ENCODE peak calls at places on chromosomes 2 and 18, in ten cellular contexts. T is activated naive CD8-positive, alpha-beta T cell treated with anti-CD3 and anti-CD28 coated beads for 36 hours; F is midbrain; J is Caki2; U is T-helper 1 cell; N is H9; E is colonic mucosa; K is skeletal muscle cell; L is neuronal stem cell; Z is NCI-H69. H is an unnamed sample.

GRCh38 chr2:152549428-152549827 is 167.8 kb downstream of the PRPF40A start:
- DNase-seq in J (peak; percentile 78), K (no peak), T (no peak), F (no peak), N (no peak), Z (peak; percentile 37), L (no peak), U (no peak), E (no peak), H (no peak)

GRCh38 chr2:97969466-97970067 is 26.2 kb downstream of the TMEM131 start:
- DNase-seq in E (no peak), K (no peak), J (no peak), F (no peak), U (no peak), L (no peak), T (no peak), N (no peak), Z (no peak), H (no peak)

GRCh38 chr2:160694631-160695030 is 201.0 kb upstream of the RBMS1 start:
- DNase-seq in K (no peak), F (no peak), U (no peak), N (no peak), L (no peak), T (peak; percentile 15), Z (no peak), E (no peak), J (no peak), H (no peak)

GRCh38 chr2:152511981-152512380 is 177.0 kb downstream of the FMNL2 start:
- DNase-seq in N (no peak), F (no peak), T (no peak), U (no peak), K (no peak), J (no peak), Z (no peak), E (no peak), L (no peak), H (no peak)

GRCh38 chr2:42567806-42568429 is 514 bp upstream of the MTA3 start:
- DNase-seq in E (peak; percentile 64), F (peak; percentile 38), T (peak; percentile 14), L (peak; percentile 50), J (peak; percentile 16), N (peak; percentile 83), Z (peak; percentile 62), U (no peak), K (no peak), H (peak; percentile 46)

GRCh38 chr2:196677404-196677803 is 37.9 kb downstream of the CCDC150 start:
- DNase-seq in U (no peak), F (no peak), N (no peak), K (peak; percentile 31), T (no peak), E (no peak), Z (peak; percentile 31), J (peak; percentile 66), L (no peak), H (no peak)

GRCh38 chr2:233007270-233007669 is 5.8 kb downstream of the NGEF start:
- DNase-seq in T (no peak), L (no peak), E (no peak), N (no peak), J (no peak), Z (no peak), U (no peak), K (no peak), F (no peak), H (no peak)

GRCh38 chr18:74331404-74331803 is 15.8 kb downstream of the C18orf63 start:
- DNase-seq in Z (peak; percentile 57), K (no peak), T (no peak), E (no peak), L (no peak), F (peak; percentile 23), J (peak; percentile 3), U (no peak), N (no peak), H (no peak)

GRCh38 chr18:73153271-73153670 is 285.5 kb upstream of the NETO1 start:
- DNase-seq in E (no peak), Z (peak; percentile 51), T (no peak), N (no peak), K (peak; percentile 1), J (no peak), F (no peak), L (no peak), U (no peak), H (no peak)

GRCh38 chr2:38765149-38765548 is 12.9 kb upstream of the GEMIN6 start:
- DNase-seq in Z (no peak), L (no peak), E (no peak), T (no peak), J (no peak), F (no peak), N (no peak), K (no peak), U (no peak), H (no peak)

GRCh38 chr2:128585706-128586105 is 267.0 kb upstream of the HS6ST1 start:
- DNase-seq in U (no peak), E (no peak), K (peak; percentile 65), N (no peak), Z (no peak), F (no peak), J (no peak), L (no peak), T (no peak), H (no peak)

GRCh38 chr2:83879127-83879526 is 580.0 kb downstream of the SUCLG1 start:
- DNase-seq in U (no peak), E (no peak), K (no peak), J (no peak), N (no peak), T (no peak), L (no peak), Z (no peak), F (no peak), H (no peak)

GRCh38 chr18:59265246-59266018 is 7.8 kb downstream of the RAX start:
- DNase-seq in Z (peak; percentile 41), E (no peak), F (no peak), U (no peak), T (peak; percentile 28), K (no peak), J (no peak), L (no peak), N (peak; percentile 92), H (peak; percentile 59)

GRCh38 chr2:174400853-174401252 is 5.3 kb downstream of the SCRN3 start:
- DNase-seq in U (no peak), N (no peak), Z (no peak), T (no peak), J (no peak), F (no peak), K (no peak), L (no peak), E (no peak), H (no peak)

GRCh38 chr2:7794916-7795315 is 877.7 kb downstream of the RNF144A start:
- DNase-seq in T (no peak), F (no peak), Z (peak; percentile 0), U (no peak), J (no peak), N (no peak), K (no peak), L (no peak), E (no peak), H (no peak)

GRCh38 chr2:67895171-67895941 is 167.4 kb downstream of the C1D start:
- DNase-seq in Z (peak; percentile 72), N (peak; percentile 55), F (no peak), T (no peak), E (no peak), U (no peak), K (no peak), L (no peak), J (peak; percentile 77), H (peak; percentile 92)

GRCh38 chr2:38079111-38080052 is 3.4 kb upstream of the CYP1B1 start:
- DNase-seq in L (no peak), N (peak; percentile 66), U (no peak), E (no peak), Z (no peak), K (no peak), T (no peak), F (no peak), J (no peak), H (no peak)

GRCh38 chr2:160695402-160696060 is 201.9 kb upstream of the RBMS1 start:
- DNase-seq in L (no peak), K (peak; percentile 16), N (no peak), U (no peak), E (no peak), T (no peak), J (no peak), Z (peak; percentile 1), F (no peak), H (peak; percentile 93)

GRCh38 chr2:222709191-222709891 is 37.9 kb downstream of the MOGAT1 start:
- DNase-seq in L (peak; percentile 23), F (peak; percentile 65), U (no peak), E (peak; percentile 27), K (peak; percentile 99), Z (peak; percentile 84), J (peak; percentile 51), N (peak; percentile 75), T (no peak), H (no peak)

GRCh38 chr2:138023976-138024375 is 59.7 kb downstream of the HNMT start:
- DNase-seq in J (no peak), T (no peak), Z (no peak), E (no peak), N (no peak), L (no peak), U (no peak), F (no peak), K (no peak), H (no peak)

GRCh38 chr2:54666131-54666637 is 57.3 kb upstream of the EML6 start:
- DNase-seq in Z (no peak), L (no peak), U (no peak), N (no peak), T (no peak), K (peak; percentile 70), J (no peak), F (peak; percentile 55), E (no peak), H (no peak)

GRCh38 chr2:74646829-74647482 is 1.2 kb downstream of the M1AP start:
- DNase-seq in F (no peak), T (no peak), E (no peak), N (no peak), L (no peak), Z (no peak), U (no peak), J (no peak), K (no peak), H (no peak)

GRCh38 chr2:98378901-98379300 is 32.6 kb downstream of the CNGA3 start:
- DNase-seq in T (no peak), Z (no peak), F (no peak), E (peak; percentile 26), K (peak; percentile 36), L (no peak), N (no peak), U (no peak), J (no peak), H (peak; percentile 61)

GRCh38 chr2:177265834-177266817 is 1.6 kb upstream of the NFE2L2 start:
- DNase-seq in F (no peak), K (no peak), U (no peak), L (no peak), N (no peak), J (peak; percentile 96), Z (no peak), E (peak; percentile 25), T (no peak), H (no peak)

GRCh38 chr2:64857581-64858471 is 131.4 kb upstream of the SLC1A4 start:
- DNase-seq in Z (peak; percentile 33), L (no peak), T (no peak), U (no peak), F (peak; percentile 78), K (peak; percentile 90), E (peak; percentile 44), J (no peak), N (no peak), H (peak; percentile 34)

GRCh38 chr2:48841126-48841525 is 85.6 kb upstream of the LHCGR start:
- DNase-seq in Z (no peak), E (no peak), K (no peak), F (no peak), N (no peak), U (no peak), L (no peak), T (no peak), J (no peak), H (no peak)

GRCh38 chr2:138564586-138565250 is 63.1 kb downstream of the SPOPL start:
- DNase-seq in F (no peak), K (no peak), T (no peak), J (no peak), E (no peak), N (no peak), Z (no peak), U (no peak), L (no peak), H (no peak)

GRCh38 chr2:151665959-151666358 is 68.3 kb downstream of the NEB start:
- DNase-seq in K (no peak), F (no peak), Z (no peak), T (no peak), J (no peak), N (no peak), L (no peak), U (no peak), E (no peak), H (no peak)

H was measured in DMS153.